ENCODE peak calls at places on chromosome 4, in nine cellular contexts. One of them, this sample, is unnamed.
A peak's percentile ranks its signal among the peaks of the same experiment; 100 is the strongest.

GRCh38 chr4:124753941-124754581 is 41.5 kb upstream of the ANKRD50 start:
- DNase-seq in mucosa of descending colon: no peak
- DNase-seq in ovary: no peak
- DNase-seq in endothelial cell: no peak
- DNase-seq in heart right ventricle: no peak
- DNase-seq in GM10248: no peak
- DNase-seq in H9: no peak
- DNase-seq in CD4-positive, alpha-beta T cell: no peak
- DNase-seq in GM12865: no peak
- DNase-seq in this sample: no peak

GRCh38 chr4:3623106-3623505 is 90.9 kb upstream of the LRPAP1 start:
- DNase-seq in mucosa of descending colon: no peak
- DNase-seq in GM12865: no peak
- DNase-seq in CD4-positive, alpha-beta T cell: no peak
- DNase-seq in GM10248: no peak
- DNase-seq in heart right ventricle: no peak
- DNase-seq in endothelial cell: no peak
- DNase-seq in ovary: no peak
- DNase-seq in H9: no peak
- DNase-seq in this sample: no peak

GRCh38 chr4:14152834-14153519 is 525.5 kb upstream of the BOD1L1 start:
- DNase-seq in endothelial cell: no peak
- DNase-seq in H9: no peak
- DNase-seq in ovary: no peak
- DNase-seq in heart right ventricle: no peak
- DNase-seq in CD4-positive, alpha-beta T cell: no peak
- DNase-seq in mucosa of descending colon: no peak
- DNase-seq in GM12865: peak; percentile 25
- DNase-seq in GM10248: peak; percentile 23
- DNase-seq in this sample: no peak

GRCh38 chr4:184824776-184825393 is 883 bp downstream of the ACSL1 start:
- DNase-seq in GM12865: peak; percentile 54
- DNase-seq in endothelial cell: no peak
- DNase-seq in H9: no peak
- DNase-seq in ovary: no peak
- DNase-seq in GM10248: peak; percentile 35
- DNase-seq in CD4-positive, alpha-beta T cell: no peak
- DNase-seq in heart right ventricle: no peak
- DNase-seq in mucosa of descending colon: no peak
- DNase-seq in this sample: no peak

GRCh38 chr4:23805381-23805780 is 84.5 kb downstream of the PPARGC1A start:
- DNase-seq in endothelial cell: no peak
- DNase-seq in GM12865: no peak
- DNase-seq in H9: no peak
- DNase-seq in heart right ventricle: no peak
- DNase-seq in CD4-positive, alpha-beta T cell: no peak
- DNase-seq in ovary: no peak
- DNase-seq in GM10248: no peak
- DNase-seq in mucosa of descending colon: no peak
- DNase-seq in this sample: no peak

GRCh38 chr4:67941074-67941473 is 22.2 kb downstream of the TMPRSS11A start:
- DNase-seq in CD4-positive, alpha-beta T cell: no peak
- DNase-seq in H9: no peak
- DNase-seq in heart right ventricle: no peak
- DNase-seq in GM12865: no peak
- DNase-seq in GM10248: no peak
- DNase-seq in ovary: no peak
- DNase-seq in mucosa of descending colon: no peak
- DNase-seq in endothelial cell: no peak
- DNase-seq in this sample: no peak

GRCh38 chr4:101527186-101527585 is 179.9 kb upstream of the PPP3CA start:
- DNase-seq in heart right ventricle: no peak
- DNase-seq in endothelial cell: no peak
- DNase-seq in CD4-positive, alpha-beta T cell: peak; percentile 17
- DNase-seq in H9: no peak
- DNase-seq in GM12865: peak; percentile 56
- DNase-seq in mucosa of descending colon: no peak
- DNase-seq in ovary: no peak
- DNase-seq in GM10248: peak; percentile 42
- DNase-seq in this sample: no peak

GRCh38 chr4:22427676-22428075 is 88.2 kb downstream of the ADGRA3 start:
- DNase-seq in ovary: no peak
- DNase-seq in GM12865: no peak
- DNase-seq in mucosa of descending colon: no peak
- DNase-seq in GM10248: no peak
- DNase-seq in H9: no peak
- DNase-seq in endothelial cell: no peak
- DNase-seq in CD4-positive, alpha-beta T cell: no peak
- DNase-seq in heart right ventricle: no peak
- DNase-seq in this sample: no peak

GRCh38 chr4:78482281-78482680 is 69.3 kb upstream of the ANXA3 start:
- DNase-seq in CD4-positive, alpha-beta T cell: no peak
- DNase-seq in GM12865: no peak
- DNase-seq in endothelial cell: no peak
- DNase-seq in mucosa of descending colon: no peak
- DNase-seq in ovary: no peak
- DNase-seq in heart right ventricle: no peak
- DNase-seq in H9: no peak
- DNase-seq in GM10248: no peak
- DNase-seq in this sample: no peak

GRCh38 chr4:110196871-110197420 is 1.5 kb downstream of the ELOVL6 start:
- DNase-seq in H9: peak; percentile 55
- DNase-seq in heart right ventricle: no peak
- DNase-seq in CD4-positive, alpha-beta T cell: peak; percentile 33
- DNase-seq in mucosa of descending colon: peak; percentile 79
- DNase-seq in GM12865: peak; percentile 78
- DNase-seq in GM10248: peak; percentile 46
- DNase-seq in endothelial cell: peak; percentile 67
- DNase-seq in ovary: peak; percentile 50
- DNase-seq in this sample: peak; percentile 77

GRCh38 chr4:153115322-153116100 is 88.7 kb upstream of the TRIM2 start:
- DNase-seq in H9: no peak
- DNase-seq in GM10248: no peak
- DNase-seq in heart right ventricle: no peak
- DNase-seq in CD4-positive, alpha-beta T cell: peak; percentile 62
- DNase-seq in mucosa of descending colon: no peak
- DNase-seq in GM12865: peak; percentile 72
- DNase-seq in endothelial cell: no peak
- DNase-seq in ovary: no peak
- DNase-seq in this sample: no peak

GRCh38 chr4:184812651-184813181 is 13.1 kb downstream of the ACSL1 start:
- DNase-seq in GM10248: no peak
- DNase-seq in ovary: no peak
- DNase-seq in mucosa of descending colon: no peak
- DNase-seq in GM12865: no peak
- DNase-seq in CD4-positive, alpha-beta T cell: no peak
- DNase-seq in heart right ventricle: no peak
- DNase-seq in H9: no peak
- DNase-seq in endothelial cell: no peak
- DNase-seq in this sample: no peak

GRCh38 chr4:52979821-52980590 is 117.9 kb downstream of the RASL11B start:
- DNase-seq in endothelial cell: no peak
- DNase-seq in heart right ventricle: no peak
- DNase-seq in GM12865: no peak
- DNase-seq in GM10248: no peak
- DNase-seq in H9: no peak
- DNase-seq in mucosa of descending colon: no peak
- DNase-seq in ovary: no peak
- DNase-seq in CD4-positive, alpha-beta T cell: no peak
- DNase-seq in this sample: no peak

GRCh38 chr4:10832989-10833635 is 148.5 kb upstream of the CLNK start:
- DNase-seq in GM12865: no peak
- DNase-seq in H9: no peak
- DNase-seq in ovary: no peak
- DNase-seq in endothelial cell: no peak
- DNase-seq in CD4-positive, alpha-beta T cell: no peak
- DNase-seq in GM10248: no peak
- DNase-seq in mucosa of descending colon: no peak
- DNase-seq in heart right ventricle: no peak
- DNase-seq in this sample: no peak

GRCh38 chr4:153542131-153542530 is 76.0 kb downstream of the TMEM131L start:
- DNase-seq in H9: no peak
- DNase-seq in GM10248: no peak
- DNase-seq in GM12865: no peak
- DNase-seq in CD4-positive, alpha-beta T cell: no peak
- DNase-seq in heart right ventricle: no peak
- DNase-seq in mucosa of descending colon: no peak
- DNase-seq in ovary: no peak
- DNase-seq in endothelial cell: no peak
- DNase-seq in this sample: no peak

GRCh38 chr4:72418458-72418857 is 150.6 kb downstream of the ADAMTS3 start:
- DNase-seq in mucosa of descending colon: no peak
- DNase-seq in endothelial cell: no peak
- DNase-seq in CD4-positive, alpha-beta T cell: no peak
- DNase-seq in heart right ventricle: peak; percentile 35
- DNase-seq in ovary: peak; percentile 55
- DNase-seq in GM12865: no peak
- DNase-seq in H9: no peak
- DNase-seq in GM10248: no peak
- DNase-seq in this sample: no peak

GRCh38 chr4:7371122-7371941 is 63.4 kb downstream of the PSAPL1 start:
- DNase-seq in endothelial cell: no peak
- DNase-seq in heart right ventricle: no peak
- DNase-seq in H9: no peak
- DNase-seq in CD4-positive, alpha-beta T cell: no peak
- DNase-seq in GM12865: no peak
- DNase-seq in ovary: no peak
- DNase-seq in GM10248: no peak
- DNase-seq in mucosa of descending colon: no peak
- DNase-seq in this sample: no peak

GRCh38 chr4:56048621-56049427 is 100.1 kb downstream of the CEP135 start:
- DNase-seq in GM10248: peak; percentile 84
- DNase-seq in H9: peak; percentile 56
- DNase-seq in endothelial cell: peak; percentile 76
- DNase-seq in ovary: peak; percentile 41
- DNase-seq in mucosa of descending colon: peak; percentile 74
- DNase-seq in CD4-positive, alpha-beta T cell: no peak
- DNase-seq in GM12865: peak; percentile 75
- DNase-seq in heart right ventricle: peak; percentile 35
- DNase-seq in this sample: peak; percentile 86

GRCh38 chr4:39873823-39874222 is 103.9 kb downstream of the PDS5A start:
- DNase-seq in mucosa of descending colon: no peak
- DNase-seq in heart right ventricle: no peak
- DNase-seq in GM10248: no peak
- DNase-seq in endothelial cell: no peak
- DNase-seq in GM12865: peak; percentile 15
- DNase-seq in ovary: no peak
- DNase-seq in CD4-positive, alpha-beta T cell: no peak
- DNase-seq in H9: no peak
- DNase-seq in this sample: no peak

GRCh38 chr4:122658377-122658776 is 37.5 kb upstream of the IL21 start:
- DNase-seq in ovary: no peak
- DNase-seq in GM12865: no peak
- DNase-seq in GM10248: no peak
- DNase-seq in heart right ventricle: no peak
- DNase-seq in CD4-positive, alpha-beta T cell: no peak
- DNase-seq in endothelial cell: no peak
- DNase-seq in mucosa of descending colon: no peak
- DNase-seq in H9: no peak
- DNase-seq in this sample: no peak

GRCh38 chr4:122650148-122650547 is 29.3 kb upstream of the IL21 start:
- DNase-seq in heart right ventricle: no peak
- DNase-seq in CD4-positive, alpha-beta T cell: no peak
- DNase-seq in ovary: no peak
- DNase-seq in mucosa of descending colon: no peak
- DNase-seq in GM12865: no peak
- DNase-seq in GM10248: no peak
- DNase-seq in H9: no peak
- DNase-seq in endothelial cell: no peak
- DNase-seq in this sample: no peak

GRCh38 chr4:122647656-122648055 is 26.8 kb upstream of the IL21 start:
- DNase-seq in heart right ventricle: no peak
- DNase-seq in GM12865: no peak
- DNase-seq in CD4-positive, alpha-beta T cell: no peak
- DNase-seq in ovary: no peak
- DNase-seq in mucosa of descending colon: no peak
- DNase-seq in endothelial cell: no peak
- DNase-seq in H9: no peak
- DNase-seq in GM10248: no peak
- DNase-seq in this sample: no peak

DNA sequence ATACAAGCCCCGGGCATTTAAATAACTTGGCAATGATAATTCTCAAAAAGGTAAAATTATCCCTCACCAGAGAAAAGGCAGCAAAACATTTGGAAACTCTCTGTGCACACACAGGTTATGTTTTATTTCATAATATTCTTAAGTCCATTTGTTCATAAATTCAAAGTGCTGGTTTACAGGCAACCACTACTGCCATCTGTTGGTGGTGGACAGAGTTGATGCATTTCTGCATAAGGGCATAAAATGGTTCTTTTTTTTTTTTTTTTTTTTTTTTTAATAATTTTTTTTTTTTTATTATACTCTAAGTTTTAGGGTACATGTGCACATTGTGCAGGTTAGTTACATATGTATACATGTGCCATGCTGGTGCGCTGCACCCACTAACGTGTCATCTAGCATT is 31.5 kb upstream of the IL21 start:
- DNase-seq in GM12865: peak; percentile 75
- DNase-seq in ovary: peak; percentile 16
- DNase-seq in endothelial cell: peak; percentile 39
- DNase-seq in heart right ventricle: no peak
- DNase-seq in mucosa of descending colon: no peak
- DNase-seq in H9: no peak
- DNase-seq in GM10248: peak; percentile 35
- DNase-seq in CD4-positive, alpha-beta T cell: peak; percentile 14
- DNase-seq in this sample: no peak
- TF ChIP-seq CTCF in GM12865: peak; percentile 60
- TF ChIP-seq CTCF in ovary: no peak
- TF ChIP-seq CTCF in endothelial cell: peak; percentile 64
- TF ChIP-seq CTCF in heart right ventricle: peak; percentile 36
- TF ChIP-seq CTCF in mucosa of descending colon: peak; percentile 20
- TF ChIP-seq CTCF in H9: peak; percentile 67
- TF ChIP-seq CTCF in GM10248: peak; percentile 60
- TF ChIP-seq CTCF in CD4-positive, alpha-beta T cell: peak; percentile 43
- TF ChIP-seq CTCF in this sample: peak; percentile 68

GRCh38 chr4:173415885-173416658 is 17.2 kb upstream of the SCRG1 start:
- DNase-seq in endothelial cell: no peak
- DNase-seq in mucosa of descending colon: peak; percentile 64
- DNase-seq in heart right ventricle: peak; percentile 49
- DNase-seq in H9: no peak
- DNase-seq in CD4-positive, alpha-beta T cell: no peak
- DNase-seq in ovary: no peak
- DNase-seq in GM12865: no peak
- DNase-seq in GM10248: no peak
- DNase-seq in this sample: no peak
- TF ChIP-seq CTCF in endothelial cell: no peak
- TF ChIP-seq CTCF in mucosa of descending colon: no peak
- TF ChIP-seq CTCF in heart right ventricle: no peak
- TF ChIP-seq CTCF in H9: no peak
- TF ChIP-seq CTCF in CD4-positive, alpha-beta T cell: no peak
- TF ChIP-seq CTCF in ovary: no peak
- TF ChIP-seq CTCF in GM12865: no peak
- TF ChIP-seq CTCF in GM10248: no peak
- TF ChIP-seq CTCF in this sample: no peak

GRCh38 chr4:37793562-37793961 is 32.9 kb upstream of the PGM2 start:
- DNase-seq in H9: no peak
- DNase-seq in GM12865: peak; percentile 26
- DNase-seq in endothelial cell: no peak
- DNase-seq in ovary: no peak
- DNase-seq in mucosa of descending colon: no peak
- DNase-seq in heart right ventricle: no peak
- DNase-seq in CD4-positive, alpha-beta T cell: no peak
- DNase-seq in GM10248: no peak
- DNase-seq in this sample: no peak
- TF ChIP-seq CTCF in H9: peak; percentile 58
- TF ChIP-seq CTCF in GM12865: peak; percentile 62
- TF ChIP-seq CTCF in endothelial cell: no peak
- TF ChIP-seq CTCF in ovary: no peak
- TF ChIP-seq CTCF in mucosa of descending colon: no peak
- TF ChIP-seq CTCF in heart right ventricle: peak; percentile 57
- TF ChIP-seq CTCF in CD4-positive, alpha-beta T cell: peak; percentile 56
- TF ChIP-seq CTCF in GM10248: peak; percentile 18
- TF ChIP-seq CTCF in this sample: peak; percentile 54

GRCh38 chr4:183362916-183363542 is 40.8 kb upstream of the CLDN24 start:
- DNase-seq in mucosa of descending colon: no peak
- DNase-seq in ovary: no peak
- DNase-seq in H9: no peak
- DNase-seq in endothelial cell: peak; percentile 15
- DNase-seq in GM10248: no peak
- DNase-seq in heart right ventricle: no peak
- DNase-seq in CD4-positive, alpha-beta T cell: no peak
- DNase-seq in GM12865: no peak
- DNase-seq in this sample: no peak
- TF ChIP-seq CTCF in mucosa of descending colon: no peak
- TF ChIP-seq CTCF in ovary: no peak
- TF ChIP-seq CTCF in H9: peak; percentile 50
- TF ChIP-seq CTCF in endothelial cell: no peak
- TF ChIP-seq CTCF in GM10248: no peak
- TF ChIP-seq CTCF in heart right ventricle: no peak
- TF ChIP-seq CTCF in CD4-positive, alpha-beta T cell: no peak
- TF ChIP-seq CTCF in GM12865: no peak
- TF ChIP-seq CTCF in this sample: peak; percentile 43

This sample was measured in type B pancreatic cell.